ENCODE peak calls at places on chromosomes 6 and 20, in five cellular contexts. X is astrocyte of the spinal cord, Q is NCI-H1092, I is aorta, Z is GM04504. B is an unnamed sample.

GRCh38 chr6:138377844-138378243 is at the start of gene SMIM28:
- DNase-seq in X (no peak), Q (peak), I (no peak), Z (no peak), B (no peak)

GRCh38 chr20:37297066-37297736 is 7.7 kb downstream of the MANBAL start:
- DNase-seq in X (peak), Q (no peak), I (no peak), Z (peak), B (no peak)

GRCh38 chr6:169723991-169724553 is at the start of gene PHF10:
- DNase-seq in X (no peak), Q (peak), I (no peak), Z (no peak), B (peak)

GRCh38 chr6:3919849-3920248 is 70.7 kb downstream of the FAM50B start:
- DNase-seq in X (no peak), Q (no peak), I (no peak), Z (no peak), B (no peak)

GRCh38 chr20:37375227-37375626 is 29.3 kb downstream of the SRC start:
- DNase-seq in X (no peak), Q (no peak), I (no peak), Z (no peak), B (no peak)

GRCh38 chr6:139981810-139982550 is 607.5 kb upstream of the CITED2 start:
- DNase-seq in X (peak), Q (no peak), I (no peak), Z (peak), B (no peak)

GRCh38 chr6:83098589-83098988 is 31.1 kb downstream of the DOP1A start:
- DNase-seq in X (no peak), Q (no peak), I (no peak), Z (no peak), B (no peak)

GRCh38 chr6:169230322-169230665 is 23.4 kb downstream of the THBS2 start:
- DNase-seq in X (no peak), Q (no peak), I (no peak), Z (no peak), B (no peak)

GRCh38 chr20:31605902-31606677 is 1.0 kb downstream of the ID1 start:
- DNase-seq in X (no peak), Q (no peak), I (peak), Z (no peak), B (no peak)

GRCh38 chr6:53734473-53735299 is 60.1 kb upstream of the LRRC1 start:
- DNase-seq in X (peak), Q (peak), I (no peak), Z (peak), B (no peak)

GRCh38 chr6:155075938-155076337 is 80.8 kb downstream of the TIAM2 start:
- DNase-seq in X (no peak), Q (no peak), I (no peak), Z (no peak), B (no peak)

GRCh38 chr6:35441205-35441604 is 10.9 kb upstream of the FANCE start:
- DNase-seq in X (no peak), Q (no peak), I (no peak), Z (no peak), B (no peak)

GRCh38 chr20:43983359-43983758 is 68.7 kb downstream of the TOX2 start:
- DNase-seq in X (no peak), Q (no peak), I (no peak), Z (no peak), B (no peak)